ENCODE peak calls at places on chromosomes 16 and 17, in six cellular contexts. One of them, this sample, is unnamed.

GRCh38 chr16:3189869-3190268 is 1.9 kb downstream of the OR1F1 start:
- DNase-seq in dorsolateral prefrontal cortex: no peak
- DNase-seq in Panc1: no peak
- DNase-seq in lung: no peak
- DNase-seq in stomach: no peak
- DNase-seq in heart right ventricle: no peak
- DNase-seq in this sample: no peak

GRCh38 chr16:89471225-89471624 is 19.1 kb downstream of the ANKRD11 start:
- DNase-seq in Panc1: no peak
- DNase-seq in lung: no peak
- DNase-seq in dorsolateral prefrontal cortex: no peak
- DNase-seq in heart right ventricle: no peak
- DNase-seq in stomach: no peak
- DNase-seq in this sample: no peak

GRCh38 chr17:81049973-81050551 is 15.1 kb downstream of the BAIAP2 start:
- DNase-seq in dorsolateral prefrontal cortex: no peak
- DNase-seq in stomach: peak
- DNase-seq in heart right ventricle: peak
- DNase-seq in lung: peak
- DNase-seq in Panc1: no peak
- DNase-seq in this sample: no peak

GRCh38 chr17:19265755-19266154 is 28.6 kb downstream of the EPN2 start:
- DNase-seq in lung: no peak
- DNase-seq in dorsolateral prefrontal cortex: no peak
- DNase-seq in heart right ventricle: no peak
- DNase-seq in stomach: no peak
- DNase-seq in Panc1: no peak
- DNase-seq in this sample: no peak

GRCh38 chr17:43634681-43635125 is 27.0 kb downstream of the MEOX1 start:
- DNase-seq in stomach: no peak
- DNase-seq in heart right ventricle: peak
- DNase-seq in dorsolateral prefrontal cortex: no peak
- DNase-seq in lung: no peak
- DNase-seq in Panc1: no peak
- DNase-seq in this sample: no peak

GRCh38 chr16:72055911-72056310 is 1.6 kb downstream of the HP start:
- DNase-seq in heart right ventricle: no peak
- DNase-seq in dorsolateral prefrontal cortex: no peak
- DNase-seq in lung: no peak
- DNase-seq in Panc1: no peak
- DNase-seq in stomach: no peak
- DNase-seq in this sample: no peak

GRCh38 chr16:5010576-5011329 is 23.0 kb downstream of the NAGPA start:
- DNase-seq in dorsolateral prefrontal cortex: no peak
- DNase-seq in lung: no peak
- DNase-seq in stomach: no peak
- DNase-seq in Panc1: no peak
- DNase-seq in heart right ventricle: no peak
- DNase-seq in this sample: no peak

GRCh38 chr17:56434610-56435009 is 158.9 kb upstream of the NOG start:
- DNase-seq in heart right ventricle: no peak
- DNase-seq in Panc1: no peak
- DNase-seq in stomach: no peak
- DNase-seq in lung: no peak
- DNase-seq in dorsolateral prefrontal cortex: no peak
- DNase-seq in this sample: no peak

GRCh38 chr16:87964049-87964448 is 12.8 kb downstream of the BANP start:
- DNase-seq in dorsolateral prefrontal cortex: no peak
- DNase-seq in lung: no peak
- DNase-seq in heart right ventricle: no peak
- DNase-seq in stomach: no peak
- DNase-seq in Panc1: no peak
- DNase-seq in this sample: no peak

GRCh38 chr17:82386256-82386831 is 14.8 kb downstream of the UTS2R start:
- DNase-seq in lung: no peak
- DNase-seq in Panc1: no peak
- DNase-seq in stomach: no peak
- DNase-seq in dorsolateral prefrontal cortex: no peak
- DNase-seq in heart right ventricle: no peak
- DNase-seq in this sample: no peak

GRCh38 chr17:33457477-33457876 is 164.4 kb upstream of the ASIC2 start:
- DNase-seq in lung: no peak
- DNase-seq in Panc1: no peak
- DNase-seq in stomach: no peak
- DNase-seq in heart right ventricle: no peak
- DNase-seq in dorsolateral prefrontal cortex: no peak
- DNase-seq in this sample: no peak

GRCh38 chr16:21060027-21060510 is 90.6 kb downstream of the DNAH3 start:
- DNase-seq in Panc1: no peak
- DNase-seq in lung: no peak
- DNase-seq in stomach: peak
- DNase-seq in heart right ventricle: no peak
- DNase-seq in dorsolateral prefrontal cortex: no peak
- DNase-seq in this sample: no peak

GRCh38 chr17:40525294-40525693 is 23.9 kb upstream of the TNS4 start:
- DNase-seq in Panc1: no peak
- DNase-seq in dorsolateral prefrontal cortex: no peak
- DNase-seq in heart right ventricle: no peak
- DNase-seq in stomach: no peak
- DNase-seq in lung: no peak
- DNase-seq in this sample: no peak

GRCh38 chr16:57801856-57802634 is at the start of gene KIFC3:
- DNase-seq in dorsolateral prefrontal cortex: peak
- DNase-seq in heart right ventricle: peak
- DNase-seq in lung: peak
- DNase-seq in Panc1: no peak
- DNase-seq in stomach: peak
- DNase-seq in this sample: peak

GRCh38 chr17:40313660-40314556 is 4.9 kb downstream of the RARA start:
- DNase-seq in dorsolateral prefrontal cortex: peak
- DNase-seq in lung: no peak
- DNase-seq in heart right ventricle: no peak
- DNase-seq in Panc1: no peak
- DNase-seq in stomach: no peak
- DNase-seq in this sample: no peak

GRCh38 chr17:72121164-72122001 is 563 bp downstream of the SOX9 start:
- DNase-seq in lung: peak
- DNase-seq in heart right ventricle: peak
- DNase-seq in dorsolateral prefrontal cortex: peak
- DNase-seq in Panc1: no peak
- DNase-seq in stomach: peak
- DNase-seq in this sample: peak

GRCh38 chr16:54164789-54165173 is 121.8 kb downstream of the IRX3 start:
- DNase-seq in Panc1: no peak
- DNase-seq in heart right ventricle: no peak
- DNase-seq in stomach: no peak
- DNase-seq in lung: no peak
- DNase-seq in dorsolateral prefrontal cortex: no peak
- DNase-seq in this sample: no peak

GRCh38 chr17:31261596-31261995 is 35.4 kb downstream of the OMG start:
- DNase-seq in heart right ventricle: no peak
- DNase-seq in lung: no peak
- DNase-seq in stomach: no peak
- DNase-seq in Panc1: no peak
- DNase-seq in dorsolateral prefrontal cortex: no peak
- DNase-seq in this sample: no peak

GRCh38 chr16:2033057-2033911 is 6.6 kb downstream of the NHERF2 start:
- DNase-seq in lung: no peak
- DNase-seq in dorsolateral prefrontal cortex: peak
- DNase-seq in heart right ventricle: peak
- DNase-seq in stomach: peak
- DNase-seq in Panc1: no peak
- DNase-seq in this sample: no peak

GRCh38 chr17:38702900-38703741 is 2.0 kb upstream of the MLLT6 start:
- DNase-seq in lung: no peak
- DNase-seq in Panc1: no peak
- DNase-seq in heart right ventricle: no peak
- DNase-seq in dorsolateral prefrontal cortex: no peak
- DNase-seq in stomach: peak
- DNase-seq in this sample: no peak

GRCh38 chr17:58491510-58492045 is 3.4 kb upstream of the HSF5 start:
- DNase-seq in dorsolateral prefrontal cortex: no peak
- DNase-seq in Panc1: no peak
- DNase-seq in lung: no peak
- DNase-seq in stomach: no peak
- DNase-seq in heart right ventricle: no peak
- DNase-seq in this sample: no peak

DNA sequence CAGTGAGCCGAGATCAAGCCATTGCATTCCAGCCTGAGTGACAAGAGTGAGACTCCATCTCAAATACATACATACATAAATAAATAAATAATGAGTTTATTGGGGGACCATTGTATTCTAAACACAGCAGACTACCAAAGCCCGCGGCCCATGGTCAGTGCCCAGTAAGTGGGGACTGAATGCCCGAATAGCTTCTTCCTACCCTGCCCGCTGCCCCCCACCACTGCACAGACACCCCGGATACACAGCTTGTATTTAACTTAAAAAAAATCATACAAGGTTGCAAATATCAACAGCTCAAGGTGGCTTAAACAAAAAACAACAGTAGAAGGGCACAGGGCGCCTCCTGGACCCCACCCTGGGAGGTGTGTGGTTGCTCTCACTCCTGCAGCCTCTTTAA is 22.6 kb upstream of the TLK2 start:
- DNase-seq in Panc1: no peak
- DNase-seq in dorsolateral prefrontal cortex: no peak
- DNase-seq in stomach: no peak
- DNase-seq in heart right ventricle: no peak
- DNase-seq in lung: no peak
- DNase-seq in this sample: no peak
- TF ChIP-seq CTCF in Panc1: no peak
- TF ChIP-seq CTCF in dorsolateral prefrontal cortex: no peak
- TF ChIP-seq CTCF in stomach: no peak
- TF ChIP-seq CTCF in heart right ventricle: no peak
- TF ChIP-seq CTCF in lung: no peak
- TF ChIP-seq CTCF in this sample: no peak

DNA sequence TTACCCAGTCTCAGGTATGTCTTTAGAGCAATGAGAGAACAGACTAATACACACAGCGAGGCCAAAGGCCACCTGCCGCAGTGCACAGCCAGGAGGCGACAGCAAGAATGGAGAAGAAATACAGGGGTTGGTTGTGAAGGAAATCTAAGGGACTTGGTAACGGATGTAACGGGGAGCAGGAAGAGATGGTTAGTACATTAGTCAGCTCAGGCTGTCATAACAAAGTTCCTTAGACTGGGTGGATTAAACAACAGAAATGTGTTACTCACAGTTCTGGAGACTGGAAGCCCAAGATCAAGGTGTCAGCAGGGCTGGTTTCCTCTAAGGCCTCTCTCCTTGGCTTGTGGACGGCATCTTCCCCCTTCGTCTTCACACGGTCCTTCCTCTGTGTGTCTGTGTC is 47.1 kb downstream of the TVP23C start:
- DNase-seq in stomach: no peak
- DNase-seq in heart right ventricle: no peak
- DNase-seq in Panc1: no peak
- DNase-seq in dorsolateral prefrontal cortex: no peak
- DNase-seq in lung: no peak
- DNase-seq in this sample: no peak
- TF ChIP-seq CTCF in stomach: no peak
- TF ChIP-seq CTCF in heart right ventricle: no peak
- TF ChIP-seq CTCF in Panc1: no peak
- TF ChIP-seq CTCF in dorsolateral prefrontal cortex: no peak
- TF ChIP-seq CTCF in lung: no peak
- TF ChIP-seq CTCF in this sample: no peak

GRCh38 chr17:1928976-1929375 is 96.2 kb downstream of the RTN4RL1 start:
- DNase-seq in dorsolateral prefrontal cortex: no peak
- DNase-seq in stomach: no peak
- DNase-seq in heart right ventricle: peak
- DNase-seq in Panc1: no peak
- DNase-seq in lung: no peak
- DNase-seq in this sample: no peak

GRCh38 chr17:1929896-1930750 is 95.0 kb downstream of the RTN4RL1 start:
- DNase-seq in dorsolateral prefrontal cortex: peak
- DNase-seq in lung: no peak
- DNase-seq in heart right ventricle: no peak
- DNase-seq in Panc1: no peak
- DNase-seq in stomach: no peak
- DNase-seq in this sample: no peak

GRCh38 chr17:1933875-1934715 is 91.0 kb downstream of the RTN4RL1 start:
- DNase-seq in lung: no peak
- DNase-seq in heart right ventricle: no peak
- DNase-seq in stomach: no peak
- DNase-seq in dorsolateral prefrontal cortex: peak
- DNase-seq in Panc1: no peak
- DNase-seq in this sample: no peak

GRCh38 chr17:1934901-1935300 is 90.2 kb downstream of the RTN4RL1 start:
- DNase-seq in heart right ventricle: no peak
- DNase-seq in Panc1: no peak
- DNase-seq in dorsolateral prefrontal cortex: no peak
- DNase-seq in lung: no peak
- DNase-seq in stomach: no peak
- DNase-seq in this sample: no peak

GRCh38 chr17:1931759-1932579 is 93.2 kb downstream of the RTN4RL1 start:
- DNase-seq in Panc1: no peak
- DNase-seq in heart right ventricle: peak
- DNase-seq in dorsolateral prefrontal cortex: no peak
- DNase-seq in stomach: peak
- DNase-seq in lung: no peak
- DNase-seq in this sample: peak
- TF ChIP-seq CTCF in Panc1: no peak
- TF ChIP-seq CTCF in heart right ventricle: no peak
- TF ChIP-seq CTCF in dorsolateral prefrontal cortex: no peak
- TF ChIP-seq CTCF in stomach: no peak
- TF ChIP-seq CTCF in lung: no peak
- TF ChIP-seq CTCF in this sample: peak

GRCh38 chr17:41885733-41886132 is 20.5 kb upstream of the KLHL11 start:
- DNase-seq in heart right ventricle: no peak
- DNase-seq in stomach: no peak
- DNase-seq in dorsolateral prefrontal cortex: no peak
- DNase-seq in lung: no peak
- DNase-seq in Panc1: no peak
- DNase-seq in this sample: no peak
- TF ChIP-seq CTCF in heart right ventricle: peak
- TF ChIP-seq CTCF in stomach: no peak
- TF ChIP-seq CTCF in dorsolateral prefrontal cortex: peak
- TF ChIP-seq CTCF in lung: no peak
- TF ChIP-seq CTCF in Panc1: no peak
- TF ChIP-seq CTCF in this sample: peak

GRCh38 chr17:7258731-7259554 is 3.3 kb downstream of the CLDN7 start:
- DNase-seq in stomach: no peak
- DNase-seq in Panc1: no peak
- DNase-seq in lung: peak
- DNase-seq in dorsolateral prefrontal cortex: no peak
- DNase-seq in heart right ventricle: no peak
- DNase-seq in this sample: no peak
- TF ChIP-seq CTCF in stomach: no peak
- TF ChIP-seq CTCF in Panc1: no peak
- TF ChIP-seq CTCF in lung: no peak
- TF ChIP-seq CTCF in dorsolateral prefrontal cortex: no peak
- TF ChIP-seq CTCF in heart right ventricle: no peak
- TF ChIP-seq CTCF in this sample: no peak